ENCODE peak calls at places on chromosome 10, in six cellular contexts. V is putamen; W is NCI-H748 treated with DMSO at 0.1 percent for 48 hours; Q is psoas muscle; U is activated CD4-positive, alpha-beta T cell treated with anti-CD3 and anti-CD28 coated beads, Interleukin-2, amount 50 U/mL, for 24 hours; G is Calu3. J is an unnamed sample.

GRCh38 chr10:26653004-26653403 is 44.5 kb upstream of the PDSS1 start:
- DNase-seq in V (no peak), G (no peak), W (no peak), U (no peak), Q (no peak), J (no peak)

GRCh38 chr10:34721201-34721840 is 93.8 kb downstream of the PARD3 start:
- DNase-seq in U (no peak), V (no peak), Q (no peak), G (peak; percentile 62), W (no peak), J (no peak)

GRCh38 chr10:12351447-12351846 is 2.1 kb downstream of the CAMK1D start:
- DNase-seq in G (no peak), V (no peak), W (peak; percentile 3), U (no peak), Q (no peak), J (no peak)

GRCh38 chr10:17051851-17052250 is 77.8 kb downstream of the CUBN start:
- DNase-seq in U (no peak), G (no peak), Q (no peak), W (no peak), V (no peak), J (no peak)

GRCh38 chr10:123606006-123606405 is 60.1 kb upstream of the GPR26 start:
- DNase-seq in V (no peak), G (no peak), Q (no peak), W (no peak), U (no peak), J (no peak)

GRCh38 chr10:46548781-46549090 is 7.7 kb downstream of the GPRIN2 start:
- DNase-seq in Q (no peak), W (no peak), G (peak; percentile 6), U (no peak), V (no peak), J (no peak)

GRCh38 chr10:13717936-13718772 is 131.4 kb downstream of the PRPF18 start:
- DNase-seq in G (peak; percentile 64), U (no peak), W (no peak), Q (peak; percentile 83), V (no peak), J (peak; percentile 22)

GRCh38 chr10:96814264-96814663 is 17.8 kb upstream of the LCOR start:
- DNase-seq in V (no peak), Q (no peak), U (no peak), W (no peak), G (no peak), J (no peak)

GRCh38 chr10:79219276-79219957 is 127.9 kb upstream of the PPIF start:
- DNase-seq in W (no peak), G (no peak), Q (no peak), V (no peak), U (no peak), J (no peak)

GRCh38 chr10:37752309-37752875 is 105.0 kb downstream of the ZNF248 start:
- DNase-seq in U (no peak), G (no peak), V (no peak), Q (no peak), W (no peak), J (no peak)

GRCh38 chr10:93515071-93515962 is 18.9 kb downstream of the CEP55 start:
- DNase-seq in Q (no peak), G (no peak), U (no peak), V (peak; percentile 53), W (no peak), J (peak; percentile 9)

GRCh38 chr10:116891208-116891607 is 41.9 kb downstream of the ENO4 start:
- DNase-seq in W (peak; percentile 51), V (peak; percentile 32), Q (no peak), U (no peak), G (no peak), J (peak; percentile 17)

GRCh38 chr10:88931548-88931947 is 21.0 kb downstream of the ACTA2 start:
- DNase-seq in U (no peak), G (no peak), V (no peak), W (no peak), Q (no peak), J (no peak)

GRCh38 chr10:122468220-122468922 is 7.0 kb downstream of the HTRA1 start:
- DNase-seq in G (no peak), U (no peak), V (no peak), W (no peak), Q (no peak), J (no peak)

GRCh38 chr10:11798862-11799735 is 24.1 kb upstream of the PROSER2 start:
- DNase-seq in U (no peak), G (no peak), W (no peak), V (no peak), Q (no peak), J (no peak)

GRCh38 chr10:74171625-74172024 is 20.6 kb downstream of the ADK start:
- DNase-seq in Q (no peak), G (no peak), U (no peak), V (no peak), W (no peak), J (no peak)

GRCh38 chr10:79313911-79314439 is 33.3 kb upstream of the PPIF start:
- DNase-seq in G (no peak), Q (peak; percentile 46), W (no peak), V (no peak), U (no peak), J (no peak)

GRCh38 chr10:13743101-13743693 is 156.4 kb downstream of the PRPF18 start:
- DNase-seq in V (no peak), W (no peak), U (no peak), G (no peak), Q (no peak), J (no peak)

GRCh38 chr10:101611506-101611905 is 23.4 kb downstream of the DPCD start:
- DNase-seq in G (no peak), V (no peak), U (no peak), W (no peak), Q (no peak), J (no peak)

GRCh38 chr10:16698457-16698856 is 118.8 kb downstream of the RSU1 start:
- DNase-seq in G (no peak), V (no peak), Q (no peak), W (no peak), U (no peak), J (no peak)

GRCh38 chr10:31864834-31865518 is 63.7 kb downstream of the ARHGAP12 start:
- DNase-seq in W (no peak), Q (no peak), U (no peak), G (no peak), V (no peak), J (no peak)

GRCh38 chr10:127117125-127117524 is 79.3 kb downstream of the INSYN2A start:
- DNase-seq in Q (no peak), U (no peak), W (no peak), V (no peak), G (peak; percentile 35), J (peak; percentile 18)

GRCh38 chr10:132592790-132593788 is 55.5 kb downstream of the INPP5A start:
- DNase-seq in G (no peak), W (no peak), Q (no peak), V (no peak), U (no peak), J (no peak)

GRCh38 chr10:101451589-101452190 is 97.7 kb downstream of the BTRC start:
- DNase-seq in U (no peak), G (no peak), V (peak; percentile 23), W (no peak), Q (no peak), J (no peak)

GRCh38 chr10:82564353-82565218 is 689.6 kb downstream of the NRG3 start:
- DNase-seq in W (no peak), V (peak; percentile 10), U (no peak), Q (no peak), G (no peak), J (no peak)

J was measured in midbrain.